ENCODE peak calls at places on chromosomes 16 and 17, in five cellular contexts. M, L, D, K and Y are unnamed samples.

GRCh38 chr17:74477411-74477810 is 11.0 kb downstream of the CD300A start:
- DNase-seq in M (no peak), L (no peak), D (no peak), K (no peak), Y (no peak)

GRCh38 chr16:35795361-35796029 is 2336.1 kb downstream of the TP53TG3F start:
- DNase-seq in M (no peak), L (no peak), D (no peak), K (no peak), Y (no peak)

GRCh38 chr16:86577314-86577971 is 906 bp upstream of the FOXL1 start:
- DNase-seq in M (no peak), L (no peak), D (no peak), K (no peak), Y (no peak)

GRCh38 chr16:1673424-1674151 is 4.5 kb upstream of the JPT2 start:
- DNase-seq in M (no peak), L (no peak), D (peak), K (no peak), Y (no peak)

GRCh38 chr17:296382-296781 is 56.2 kb downstream of the RPH3AL start:
- DNase-seq in M (no peak), L (no peak), D (no peak), K (peak), Y (no peak)

GRCh38 chr17:394718-395095 is 42.1 kb upstream of the RPH3AL start:
- DNase-seq in M (no peak), L (no peak), D (no peak), K (no peak), Y (no peak)

GRCh38 chr16:65121870-65122723 is at the start of gene CDH11:
- DNase-seq in M (peak), L (peak), D (peak), K (peak), Y (peak)

GRCh38 chr17:77231076-77231871 is 90.5 kb downstream of the SEC14L1 start:
- DNase-seq in M (no peak), L (no peak), D (no peak), K (no peak), Y (no peak)

GRCh38 chr17:80773243-80773991 is 218.2 kb upstream of the CHMP6 start:
- DNase-seq in M (peak), L (peak), D (no peak), K (peak), Y (no peak)

GRCh38 chr17:61436995-61437704 is 15.1 kb upstream of the TBX4 start:
- DNase-seq in M (no peak), L (no peak), D (no peak), K (no peak), Y (no peak)

GRCh38 chr16:30711712-30712111 is 12.7 kb downstream of the SRCAP start:
- DNase-seq in M (no peak), L (no peak), D (no peak), K (no peak), Y (no peak)

GRCh38 chr17:21313320-21313719 is 28.8 kb downstream of the MAP2K3 start:
- DNase-seq in M (no peak), L (no peak), D (no peak), K (peak), Y (no peak)

GRCh38 chr16:11896776-11897175 is 19.0 kb downstream of the GSPT1 start:
- DNase-seq in M (no peak), L (no peak), D (no peak), K (no peak), Y (no peak)

GRCh38 chr16:87979352-87979751 is 28.1 kb downstream of the BANP start:
- DNase-seq in M (no peak), L (no peak), D (no peak), K (no peak), Y (no peak)

GRCh38 chr17:10067446-10068143 is 130.8 kb downstream of the GAS7 start:
- DNase-seq in M (no peak), L (no peak), D (no peak), K (no peak), Y (no peak)

GRCh38 chr17:59848778-59849177 is 44.0 kb downstream of the TUBD1 start:
- DNase-seq in M (peak), L (peak), D (no peak), K (peak), Y (no peak)

GRCh38 chr16:12341423-12341822 is 364.9 kb downstream of the SNX29 start:
- DNase-seq in M (no peak), L (no peak), D (no peak), K (no peak), Y (no peak)

GRCh38 chr17:17742133-17742621 is 60.9 kb downstream of the RAI1 start:
- DNase-seq in M (no peak), L (no peak), D (no peak), K (no peak), Y (no peak)

GRCh38 chr17:41777157-41777578 is 9.3 kb downstream of the JUP start:
- DNase-seq in M (peak), L (peak), D (no peak), K (no peak), Y (peak)

GRCh38 chr17:1912146-1912545 is 82.3 kb downstream of the RPA1 start:
- DNase-seq in M (no peak), L (no peak), D (no peak), K (no peak), Y (no peak)

GRCh38 chr16:22693670-22694340 is 120.2 kb upstream of the HS3ST2 start:
- DNase-seq in M (no peak), L (no peak), D (no peak), K (no peak), Y (no peak)

GRCh38 chr16:27826893-27827289 is 236.6 kb downstream of the GSG1L start:
- DNase-seq in M (no peak), L (no peak), D (no peak), K (no peak), Y (no peak)

GRCh38 chr16:69725480-69726312 is 664 bp downstream of the NQO1 start:
- DNase-seq in M (no peak), L (no peak), D (no peak), K (no peak), Y (no peak)

GRCh38 chr16:12513057-12513790 is 290.5 kb downstream of the CPPED1 start:
- DNase-seq in M (no peak), L (no peak), D (no peak), K (no peak), Y (no peak)

GRCh38 chr16:27495191-27495590 is 54.5 kb downstream of the GTF3C1 start:
- DNase-seq in M (no peak), L (no peak), D (no peak), K (peak), Y (no peak)

GRCh38 chr17:39742126-39742855 is 4.6 kb downstream of the GRB7 start:
- DNase-seq in M (no peak), L (no peak), D (no peak), K (no peak), Y (no peak)

GRCh38 chr17:75524971-75525805 is at the start of gene LLGL2:
- DNase-seq in M (peak), L (peak), D (peak), K (peak), Y (peak)

GRCh38 chr16:57588821-57589220 is 39.6 kb upstream of the ADGRG1 start:
- DNase-seq in M (no peak), L (no peak), D (no peak), K (peak), Y (no peak)

GRCh38 chr16:84764970-84765369 is 54.8 kb upstream of the CRISPLD2 start:
- DNase-seq in M (no peak), L (no peak), D (no peak), K (no peak), Y (no peak)

GRCh38 chr16:87201052-87201451 is 116.1 kb downstream of the C16orf95 start:
- DNase-seq in M (peak), L (peak), D (no peak), K (peak), Y (no peak)

GRCh38 chr17:869567-870530 is 87.7 kb downstream of the MRM3 start:
- DNase-seq in M (no peak), L (peak), D (no peak), K (no peak), Y (no peak)

GRCh38 chr16:28100810-28101532 is 37.5 kb upstream of the GSG1L start:
- DNase-seq in M (no peak), L (no peak), D (no peak), K (peak), Y (no peak)

GRCh38 chr17:47276444-47276843 is 22.8 kb downstream of the ITGB3 start:
- DNase-seq in M (no peak), L (no peak), D (no peak), K (no peak), Y (no peak)

GRCh38 chr16:30561212-30561816 is 3.1 kb upstream of the ZNF764 start:
- DNase-seq in M (peak), L (no peak), D (peak), K (peak), Y (no peak)

GRCh38 chr17:81928497-81929252 is 1.1 kb upstream of the MAFG start:
- DNase-seq in M (no peak), L (peak), D (no peak), K (no peak), Y (no peak)